ENCODE peak calls at places on chromosome 14, in four cellular contexts. One of them, this sample, is unnamed.

GRCh38 chr14:64501326-64502171 is 2.1 kb downstream of the ZBTB25 start:
- DNase-seq in ascending aorta: peak; percentile 82
- DNase-seq in left ventricle myocardium inferior: peak; percentile 66
- DNase-seq in neural crest cell: no peak
- DNase-seq in this sample: peak; percentile 36

GRCh38 chr14:37991027-37991426 is 216.7 kb upstream of the SSTR1 start:
- DNase-seq in ascending aorta: no peak
- DNase-seq in left ventricle myocardium inferior: no peak
- DNase-seq in neural crest cell: no peak
- DNase-seq in this sample: no peak

GRCh38 chr14:103561381-103562134 is 899 bp downstream of the BAG5 start:
- DNase-seq in ascending aorta: no peak
- DNase-seq in left ventricle myocardium inferior: peak; percentile 46
- DNase-seq in neural crest cell: no peak
- DNase-seq in this sample: peak; percentile 63

GRCh38 chr14:68140111-68140741 is 320.6 kb downstream of the RAD51B start:
- DNase-seq in ascending aorta: peak; percentile 83
- DNase-seq in left ventricle myocardium inferior: no peak
- DNase-seq in neural crest cell: no peak
- DNase-seq in this sample: peak; percentile 98

GRCh38 chr14:62062645-62063044 is 300.4 kb downstream of the SNAPC1 start:
- DNase-seq in ascending aorta: no peak
- DNase-seq in left ventricle myocardium inferior: no peak
- DNase-seq in neural crest cell: no peak
- DNase-seq in this sample: no peak

GRCh38 chr14:69240527-69241173 is 19.3 kb upstream of the GALNT16 start:
- DNase-seq in ascending aorta: no peak
- DNase-seq in left ventricle myocardium inferior: no peak
- DNase-seq in neural crest cell: no peak
- DNase-seq in this sample: no peak

GRCh38 chr14:28886940-28887339 is 120.4 kb downstream of the FOXG1 start:
- DNase-seq in ascending aorta: no peak
- DNase-seq in left ventricle myocardium inferior: no peak
- DNase-seq in neural crest cell: no peak
- DNase-seq in this sample: no peak

GRCh38 chr14:52190532-52190931 is 77.0 kb upstream of the PTGDR start:
- DNase-seq in ascending aorta: no peak
- DNase-seq in left ventricle myocardium inferior: no peak
- DNase-seq in neural crest cell: no peak
- DNase-seq in this sample: no peak

GRCh38 chr14:22865424-22866215 is 5.9 kb upstream of the LRP10 start:
- DNase-seq in ascending aorta: no peak
- DNase-seq in left ventricle myocardium inferior: no peak
- DNase-seq in neural crest cell: no peak
- DNase-seq in this sample: no peak

GRCh38 chr14:56129092-56129491 is 10.9 kb downstream of the PELI2 start:
- DNase-seq in ascending aorta: no peak
- DNase-seq in left ventricle myocardium inferior: no peak
- DNase-seq in neural crest cell: no peak
- DNase-seq in this sample: no peak

GRCh38 chr14:20190596-20190995 is at the start of gene OR11G2:
- DNase-seq in ascending aorta: no peak
- DNase-seq in left ventricle myocardium inferior: no peak
- DNase-seq in neural crest cell: no peak
- DNase-seq in this sample: no peak

GRCh38 chr14:105203701-105204100 is 22.6 kb upstream of the NUDT14 start:
- DNase-seq in ascending aorta: no peak
- DNase-seq in left ventricle myocardium inferior: no peak
- DNase-seq in neural crest cell: no peak
- DNase-seq in this sample: no peak

GRCh38 chr14:77052281-77053044 is 24.0 kb upstream of the IRF2BPL start:
- DNase-seq in ascending aorta: peak; percentile 80
- DNase-seq in left ventricle myocardium inferior: no peak
- DNase-seq in neural crest cell: no peak
- DNase-seq in this sample: no peak

GRCh38 chr14:106436310-106436905 is 910.0 kb downstream of the TMEM121 start:
- DNase-seq in ascending aorta: no peak
- DNase-seq in left ventricle myocardium inferior: peak; percentile 19
- DNase-seq in neural crest cell: no peak
- DNase-seq in this sample: peak; percentile 10

GRCh38 chr14:75689012-75689411 is 28.0 kb downstream of the TTLL5 start:
- DNase-seq in ascending aorta: no peak
- DNase-seq in left ventricle myocardium inferior: peak; percentile 37
- DNase-seq in neural crest cell: no peak
- DNase-seq in this sample: no peak

GRCh38 chr14:66403183-66403582 is 83.0 kb upstream of the CCDC196 start:
- DNase-seq in ascending aorta: no peak
- DNase-seq in left ventricle myocardium inferior: no peak
- DNase-seq in neural crest cell: no peak
- DNase-seq in this sample: peak; percentile 70

GRCh38 chr14:85461432-85462133 is 68.4 kb upstream of the FLRT2 start:
- DNase-seq in ascending aorta: no peak
- DNase-seq in left ventricle myocardium inferior: no peak
- DNase-seq in neural crest cell: no peak
- DNase-seq in this sample: no peak

GRCh38 chr14:105026789-105027563 is 6.1 kb upstream of the CDCA4 start:
- DNase-seq in ascending aorta: no peak
- DNase-seq in left ventricle myocardium inferior: no peak
- DNase-seq in neural crest cell: no peak
- DNase-seq in this sample: peak; percentile 75

GRCh38 chr14:59678352-59678751 is 101.7 kb upstream of the CCDC175 start:
- DNase-seq in ascending aorta: no peak
- DNase-seq in left ventricle myocardium inferior: no peak
- DNase-seq in neural crest cell: no peak
- DNase-seq in this sample: no peak

GRCh38 chr14:61754627-61755381 is 7.4 kb upstream of the SNAPC1 start:
- DNase-seq in ascending aorta: no peak
- DNase-seq in left ventricle myocardium inferior: no peak
- DNase-seq in neural crest cell: no peak
- DNase-seq in this sample: no peak

GRCh38 chr14:101854366-101854765 is 92.9 kb downstream of the PPP2R5C start:
- DNase-seq in ascending aorta: no peak
- DNase-seq in left ventricle myocardium inferior: no peak
- DNase-seq in neural crest cell: no peak
- DNase-seq in this sample: peak; percentile 20

GRCh38 chr14:50726372-50727107 is 58.4 kb upstream of the SAV1 start:
- DNase-seq in ascending aorta: no peak
- DNase-seq in left ventricle myocardium inferior: no peak
- DNase-seq in neural crest cell: no peak
- DNase-seq in this sample: peak; percentile 67

GRCh38 chr14:68556253-68556652 is 236.6 kb downstream of the ZFP36L1 start:
- DNase-seq in ascending aorta: peak; percentile 57
- DNase-seq in left ventricle myocardium inferior: no peak
- DNase-seq in neural crest cell: no peak
- DNase-seq in this sample: no peak

GRCh38 chr14:105010891-105011291 is 10.0 kb downstream of the CDCA4 start:
- DNase-seq in ascending aorta: no peak
- DNase-seq in left ventricle myocardium inferior: no peak
- DNase-seq in neural crest cell: no peak
- DNase-seq in this sample: no peak

GRCh38 chr14:102213984-102214658 is 74.4 kb downstream of the WDR20 start:
- DNase-seq in ascending aorta: no peak
- DNase-seq in left ventricle myocardium inferior: no peak
- DNase-seq in neural crest cell: no peak
- DNase-seq in this sample: peak; percentile 9

GRCh38 chr14:24513009-24513408 is 4.9 kb upstream of the CMA1 start:
- DNase-seq in ascending aorta: no peak
- DNase-seq in left ventricle myocardium inferior: no peak
- DNase-seq in neural crest cell: peak; percentile 6
- DNase-seq in this sample: no peak

GRCh38 chr14:68977741-68978549 is 1.2 kb downstream of the ACTN1 start:
- DNase-seq in ascending aorta: peak; percentile 94
- DNase-seq in left ventricle myocardium inferior: peak; percentile 64
- DNase-seq in neural crest cell: peak; percentile 44
- DNase-seq in this sample: peak; percentile 83

GRCh38 chr14:77139540-77140342 is 1.9 kb downstream of the ZDHHC22 start:
- DNase-seq in ascending aorta: no peak
- DNase-seq in left ventricle myocardium inferior: no peak
- DNase-seq in neural crest cell: peak; percentile 64
- DNase-seq in this sample: peak; percentile 31

GRCh38 chr14:35355981-35356839 is 48.3 kb downstream of the NFKBIA start:
- DNase-seq in ascending aorta: no peak
- DNase-seq in left ventricle myocardium inferior: no peak
- DNase-seq in neural crest cell: no peak
- DNase-seq in this sample: peak; percentile 46

GRCh38 chr14:84527706-84528105 is 1002.2 kb upstream of the FLRT2 start:
- DNase-seq in ascending aorta: no peak
- DNase-seq in left ventricle myocardium inferior: no peak
- DNase-seq in neural crest cell: no peak
- DNase-seq in this sample: no peak

GRCh38 chr14:71478542-71478941 is 453.7 kb upstream of the RGS6 start:
- DNase-seq in ascending aorta: no peak
- DNase-seq in left ventricle myocardium inferior: no peak
- DNase-seq in neural crest cell: no peak
- DNase-seq in this sample: peak; percentile 69

GRCh38 chr14:95304342-95304741 is 15.4 kb downstream of the CLMN start:
- DNase-seq in ascending aorta: no peak
- DNase-seq in left ventricle myocardium inferior: no peak
- DNase-seq in neural crest cell: no peak
- DNase-seq in this sample: no peak

GRCh38 chr14:39050389-39050788 is 52.6 kb downstream of the SEC23A start:
- DNase-seq in ascending aorta: no peak
- DNase-seq in left ventricle myocardium inferior: no peak
- DNase-seq in neural crest cell: no peak
- DNase-seq in this sample: peak; percentile 77

GRCh38 chr14:100341301-100342031 is 18.3 kb downstream of the SLC25A47 start:
- DNase-seq in ascending aorta: peak; percentile 81
- DNase-seq in left ventricle myocardium inferior: no peak
- DNase-seq in neural crest cell: no peak
- DNase-seq in this sample: peak; percentile 85

GRCh38 chr14:59137256-59137655 is 51.2 kb upstream of the DAAM1 start:
- DNase-seq in ascending aorta: no peak
- DNase-seq in left ventricle myocardium inferior: no peak
- DNase-seq in neural crest cell: no peak
- DNase-seq in this sample: no peak

DNA sequence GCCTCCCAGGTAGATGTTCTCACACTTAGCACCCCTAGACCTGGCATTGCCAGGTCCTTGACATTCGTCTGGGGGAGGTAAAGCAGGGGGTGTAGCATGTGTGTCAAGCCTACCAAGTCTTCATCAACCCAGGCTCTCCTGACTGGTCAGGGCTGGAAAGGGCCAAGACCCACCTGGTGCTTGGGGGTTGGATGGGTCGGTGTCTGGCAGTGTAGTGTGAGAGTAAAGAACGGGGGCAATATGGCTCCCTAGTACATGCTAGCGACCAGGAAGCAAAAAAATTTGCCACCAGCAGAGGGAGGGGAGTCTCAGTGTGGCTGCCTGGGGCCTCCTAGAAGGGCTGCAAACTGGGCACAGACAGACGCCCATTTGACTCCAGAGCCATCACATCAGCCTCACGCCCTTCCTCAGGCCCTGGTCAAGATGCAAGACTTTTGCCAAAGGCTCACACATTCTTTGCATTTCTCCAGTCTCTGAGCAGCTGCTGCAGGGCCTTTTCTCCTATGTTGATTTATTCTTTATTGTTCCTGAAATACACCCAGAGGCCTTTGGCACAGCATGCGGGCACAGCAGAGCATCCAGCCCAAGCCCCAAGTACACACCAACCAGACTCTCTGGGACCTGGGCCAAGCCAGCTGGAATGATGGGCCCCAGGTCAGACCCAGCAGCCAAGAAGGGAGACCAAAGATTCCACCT is 38.3 kb upstream of the PNMA1 start:
- DNase-seq in ascending aorta: peak; percentile 90
- DNase-seq in left ventricle myocardium inferior: peak; percentile 81
- DNase-seq in neural crest cell: no peak
- DNase-seq in this sample: no peak
- TF ChIP-seq CTCF in ascending aorta: peak; percentile 56
- TF ChIP-seq CTCF in left ventricle myocardium inferior: no peak
- TF ChIP-seq CTCF in neural crest cell: peak; percentile 41
- TF ChIP-seq CTCF in this sample: peak; percentile 28

DNA sequence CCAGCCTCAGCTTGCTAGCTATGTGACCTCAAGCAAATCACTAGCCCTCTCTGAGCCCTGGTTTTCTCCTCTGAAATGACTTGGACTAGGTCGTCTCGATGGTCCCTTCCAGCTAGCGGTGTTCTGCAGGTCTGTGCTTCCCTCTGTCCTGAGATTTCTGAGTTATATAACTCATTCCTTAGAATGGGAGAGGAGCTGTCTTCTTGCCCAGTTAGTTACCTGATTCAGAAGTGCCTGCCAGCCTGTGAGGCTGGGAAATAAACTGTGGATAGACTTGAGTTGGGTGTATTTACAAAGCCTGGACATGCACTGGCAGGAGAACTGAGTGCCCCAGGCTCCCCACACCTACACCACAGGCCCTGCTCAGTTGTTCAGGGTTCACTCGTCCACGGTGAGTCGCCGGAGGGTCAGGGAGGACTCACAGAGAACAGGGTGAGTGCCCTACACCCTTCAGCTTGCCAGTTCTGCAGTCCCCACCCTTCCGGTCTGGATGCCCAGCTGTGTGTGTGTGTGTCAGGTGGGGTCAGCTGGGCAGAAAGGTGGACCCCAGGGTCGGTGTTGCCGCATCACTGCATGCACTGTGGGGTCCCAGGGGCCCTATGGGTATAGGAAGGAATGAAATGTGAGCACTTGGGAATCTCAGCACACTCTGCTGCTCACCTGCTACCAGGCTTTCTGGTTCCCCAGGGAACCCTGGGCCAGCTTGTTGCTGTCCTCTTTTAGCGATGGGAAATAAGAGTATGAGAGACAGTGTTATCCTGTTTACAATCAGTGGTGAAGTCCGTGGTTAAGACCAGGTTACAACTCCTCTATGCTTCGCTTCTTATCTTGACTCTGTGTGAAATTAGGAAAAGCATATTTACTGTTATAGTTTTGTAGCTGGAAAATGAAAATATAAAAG is 348.2 kb downstream of the DPF3 start:
- DNase-seq in ascending aorta: no peak
- DNase-seq in left ventricle myocardium inferior: no peak
- DNase-seq in neural crest cell: no peak
- DNase-seq in this sample: peak; percentile 68
- TF ChIP-seq CTCF in ascending aorta: no peak
- TF ChIP-seq CTCF in left ventricle myocardium inferior: no peak
- TF ChIP-seq CTCF in neural crest cell: no peak
- TF ChIP-seq CTCF in this sample: no peak

GRCh38 chr14:89141862-89142261 is 275.2 kb downstream of the FOXN3 start:
- DNase-seq in ascending aorta: no peak
- DNase-seq in left ventricle myocardium inferior: no peak
- DNase-seq in neural crest cell: no peak
- DNase-seq in this sample: peak; percentile 71

GRCh38 chr14:89146291-89146690 is 270.7 kb downstream of the FOXN3 start:
- DNase-seq in ascending aorta: no peak
- DNase-seq in left ventricle myocardium inferior: no peak
- DNase-seq in neural crest cell: no peak
- DNase-seq in this sample: no peak

GRCh38 chr14:89143595-89143994 is 273.4 kb downstream of the FOXN3 start:
- DNase-seq in ascending aorta: no peak
- DNase-seq in left ventricle myocardium inferior: no peak
- DNase-seq in neural crest cell: no peak
- DNase-seq in this sample: no peak

GRCh38 chr14:89144066-89144465 is 273.0 kb downstream of the FOXN3 start:
- DNase-seq in ascending aorta: no peak
- DNase-seq in left ventricle myocardium inferior: no peak
- DNase-seq in neural crest cell: no peak
- DNase-seq in this sample: no peak

GRCh38 chr14:89144642-89145041 is 272.4 kb downstream of the FOXN3 start:
- DNase-seq in ascending aorta: no peak
- DNase-seq in left ventricle myocardium inferior: no peak
- DNase-seq in neural crest cell: no peak
- DNase-seq in this sample: no peak
- TF ChIP-seq CTCF in ascending aorta: no peak
- TF ChIP-seq CTCF in left ventricle myocardium inferior: no peak
- TF ChIP-seq CTCF in neural crest cell: no peak
- TF ChIP-seq CTCF in this sample: no peak

GRCh38 chr14:42200951-42201350 is 594.3 kb downstream of the LRFN5 start:
- DNase-seq in ascending aorta: no peak
- DNase-seq in left ventricle myocardium inferior: no peak
- DNase-seq in neural crest cell: no peak
- DNase-seq in this sample: no peak
- TF ChIP-seq CTCF in ascending aorta: no peak
- TF ChIP-seq CTCF in left ventricle myocardium inferior: no peak
- TF ChIP-seq CTCF in neural crest cell: no peak
- TF ChIP-seq CTCF in this sample: no peak

This sample was measured in epithelial cell of esophagus.